ENCODE peak calls at places on chromosomes 1 and 21, in five cellular contexts. One of them, this sample, is unnamed.

GRCh38 chr1:42266253-42267135 is 68.5 kb downstream of the FOXJ3 start:
- DNase-seq in HepG2: no peak
- DNase-seq in K562: no peak
- DNase-seq in GM12878: no peak
- DNase-seq in GM12891: no peak
- DNase-seq in this sample: no peak

GRCh38 chr1:25989860-25990650 is 7.8 kb downstream of the PAFAH2 start:
- DNase-seq in HepG2: no peak
- DNase-seq in K562: no peak
- DNase-seq in GM12878: no peak
- DNase-seq in GM12891: no peak
- DNase-seq in this sample: no peak

GRCh38 chr21:36928960-36929359 is 37.5 kb downstream of the HLCS start:
- DNase-seq in HepG2: no peak
- DNase-seq in K562: no peak
- DNase-seq in GM12878: no peak
- DNase-seq in GM12891: no peak
- DNase-seq in this sample: no peak

GRCh38 chr1:77051406-77051805 is 167.8 kb downstream of the PIGK start:
- DNase-seq in HepG2: no peak
- DNase-seq in K562: no peak
- DNase-seq in GM12878: no peak
- DNase-seq in GM12891: no peak
- DNase-seq in this sample: no peak

GRCh38 chr1:160204526-160205241 is 500 bp upstream of the PEA15 start:
- DNase-seq in HepG2: no peak
- DNase-seq in K562: no peak
- DNase-seq in GM12878: peak
- DNase-seq in GM12891: peak
- DNase-seq in this sample: peak

GRCh38 chr1:111906816-111907215 is 82.7 kb downstream of the KCND3 start:
- DNase-seq in HepG2: no peak
- DNase-seq in K562: no peak
- DNase-seq in GM12878: no peak
- DNase-seq in GM12891: no peak
- DNase-seq in this sample: no peak

GRCh38 chr1:116485071-116485735 is 85.6 kb downstream of the CD58 start:
- DNase-seq in HepG2: peak
- DNase-seq in K562: peak
- DNase-seq in GM12878: no peak
- DNase-seq in GM12891: peak
- DNase-seq in this sample: peak

GRCh38 chr1:3679799-3680453 is 27.6 kb downstream of the TP73 start:
- DNase-seq in HepG2: no peak
- DNase-seq in K562: no peak
- DNase-seq in GM12878: no peak
- DNase-seq in GM12891: no peak
- DNase-seq in this sample: no peak

GRCh38 chr1:239914827-239915231 is 176.9 kb upstream of the FMN2 start:
- DNase-seq in HepG2: no peak
- DNase-seq in K562: no peak
- DNase-seq in GM12878: no peak
- DNase-seq in GM12891: no peak
- DNase-seq in this sample: no peak

GRCh38 chr1:228082975-228083870 is 715 bp downstream of the ARF1 start:
- DNase-seq in HepG2: no peak
- DNase-seq in K562: peak
- DNase-seq in GM12878: no peak
- DNase-seq in GM12891: no peak
- DNase-seq in this sample: peak

GRCh38 chr1:219159946-219160645 is 13.6 kb upstream of the LYPLAL1 start:
- DNase-seq in HepG2: no peak
- DNase-seq in K562: no peak
- DNase-seq in GM12878: no peak
- DNase-seq in GM12891: no peak
- DNase-seq in this sample: no peak

GRCh38 chr1:111720977-111721670 is 18.1 kb downstream of the INKA2 start:
- DNase-seq in HepG2: no peak
- DNase-seq in K562: no peak
- DNase-seq in GM12878: no peak
- DNase-seq in GM12891: no peak
- DNase-seq in this sample: no peak

GRCh38 chr1:198157847-198158765 is 1.3 kb downstream of the NEK7 start:
- DNase-seq in HepG2: no peak
- DNase-seq in K562: no peak
- DNase-seq in GM12878: no peak
- DNase-seq in GM12891: no peak
- DNase-seq in this sample: no peak

GRCh38 chr21:41631564-41632461 is 123.9 kb upstream of the TMPRSS2 start:
- DNase-seq in HepG2: no peak
- DNase-seq in K562: no peak
- DNase-seq in GM12878: no peak
- DNase-seq in GM12891: no peak
- DNase-seq in this sample: no peak

GRCh38 chr1:165903672-165904071 is 76.3 kb downstream of the UCK2 start:
- DNase-seq in HepG2: no peak
- DNase-seq in K562: no peak
- DNase-seq in GM12878: no peak
- DNase-seq in GM12891: no peak
- DNase-seq in this sample: no peak

GRCh38 chr1:26168410-26169167 is at the start of gene C1orf232:
- DNase-seq in HepG2: no peak
- DNase-seq in K562: peak
- DNase-seq in GM12878: no peak
- DNase-seq in GM12891: no peak
- DNase-seq in this sample: no peak

GRCh38 chr1:98870959-98871903 is 133.4 kb downstream of the PLPPR5 start:
- DNase-seq in HepG2: no peak
- DNase-seq in K562: no peak
- DNase-seq in GM12878: peak
- DNase-seq in GM12891: peak
- DNase-seq in this sample: no peak

GRCh38 chr1:155646307-155646706 is 36.3 kb downstream of the MSTO1 start:
- DNase-seq in HepG2: no peak
- DNase-seq in K562: no peak
- DNase-seq in GM12878: no peak
- DNase-seq in GM12891: no peak
- DNase-seq in this sample: no peak

GRCh38 chr21:35256468-35256988 is 207.4 kb upstream of the RUNX1 start:
- DNase-seq in HepG2: peak
- DNase-seq in K562: no peak
- DNase-seq in GM12878: no peak
- DNase-seq in GM12891: no peak
- DNase-seq in this sample: no peak

GRCh38 chr1:54608561-54609230 is 14.6 kb downstream of the FAM151A start:
- DNase-seq in HepG2: no peak
- DNase-seq in K562: no peak
- DNase-seq in GM12878: no peak
- DNase-seq in GM12891: no peak
- DNase-seq in this sample: no peak

GRCh38 chr1:193614817-193615216 is 428.4 kb upstream of the B3GALT2 start:
- DNase-seq in HepG2: no peak
- DNase-seq in K562: no peak
- DNase-seq in GM12878: peak
- DNase-seq in GM12891: no peak
- DNase-seq in this sample: no peak

GRCh38 chr1:230822092-230822581 is 46.2 kb downstream of the C1orf198 start:
- DNase-seq in HepG2: no peak
- DNase-seq in K562: no peak
- DNase-seq in GM12878: no peak
- DNase-seq in GM12891: no peak
- DNase-seq in this sample: no peak

GRCh38 chr1:235650341-235651169 is 971 bp upstream of the GNG4 start:
- DNase-seq in HepG2: peak
- DNase-seq in K562: no peak
- DNase-seq in GM12878: no peak
- DNase-seq in GM12891: no peak
- DNase-seq in this sample: peak

GRCh38 chr1:40306296-40306695 is 10.8 kb downstream of the COL9A2 start:
- DNase-seq in HepG2: no peak
- DNase-seq in K562: no peak
- DNase-seq in GM12878: no peak
- DNase-seq in GM12891: no peak
- DNase-seq in this sample: no peak

GRCh38 chr1:207937204-207937603 is 26.3 kb upstream of the CD34 start:
- DNase-seq in HepG2: no peak
- DNase-seq in K562: no peak
- DNase-seq in GM12878: no peak
- DNase-seq in GM12891: no peak
- DNase-seq in this sample: no peak

GRCh38 chr1:97138515-97139032 is 417.0 kb downstream of the PTBP2 start:
- DNase-seq in HepG2: no peak
- DNase-seq in K562: no peak
- DNase-seq in GM12878: no peak
- DNase-seq in GM12891: no peak
- DNase-seq in this sample: no peak

DNA sequence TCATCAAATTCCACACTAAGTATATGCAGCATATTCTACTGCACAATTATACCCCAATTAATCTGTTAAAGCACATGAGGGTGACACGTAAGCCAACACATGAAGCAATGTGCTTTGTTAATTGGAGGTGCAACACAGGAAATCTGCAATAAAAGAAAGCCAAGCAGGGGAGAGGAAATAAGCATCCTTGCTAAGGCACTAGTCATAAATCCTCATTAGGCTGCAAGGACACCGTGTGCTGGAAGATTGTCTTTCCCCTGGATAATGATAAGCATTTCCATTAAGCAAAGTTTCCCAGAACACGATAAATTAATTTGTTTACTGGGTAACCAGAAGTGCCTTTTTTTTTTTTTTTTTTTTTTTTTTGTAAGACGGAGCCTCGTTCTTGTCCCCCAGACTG is 113.4 kb upstream of the KRTAP19-8 start:
- DNase-seq in HepG2: no peak
- DNase-seq in K562: no peak
- DNase-seq in GM12878: no peak
- DNase-seq in GM12891: no peak
- DNase-seq in this sample: no peak
- TF ChIP-seq POLR2AphosphoS5 in HepG2: no peak
- TF ChIP-seq POLR2AphosphoS5 in K562: no peak
- TF ChIP-seq POLR2AphosphoS5 in GM12878: no peak
- TF ChIP-seq POLR2AphosphoS5 in GM12891: no peak
- TF ChIP-seq POLR2AphosphoS5 in this sample: no peak

GRCh38 chr1:11856698-11857097 is 2.0 kb downstream of the NPPB start:
- DNase-seq in HepG2: no peak
- DNase-seq in K562: no peak
- DNase-seq in GM12878: no peak
- DNase-seq in GM12891: no peak
- DNase-seq in this sample: no peak
- TF ChIP-seq TAF1 in HepG2: no peak
- TF ChIP-seq TAF1 in K562: no peak
- TF ChIP-seq TAF1 in GM12878: no peak
- TF ChIP-seq TAF1 in GM12891: no peak
- TF ChIP-seq TAF1 in this sample: no peak

DNA sequence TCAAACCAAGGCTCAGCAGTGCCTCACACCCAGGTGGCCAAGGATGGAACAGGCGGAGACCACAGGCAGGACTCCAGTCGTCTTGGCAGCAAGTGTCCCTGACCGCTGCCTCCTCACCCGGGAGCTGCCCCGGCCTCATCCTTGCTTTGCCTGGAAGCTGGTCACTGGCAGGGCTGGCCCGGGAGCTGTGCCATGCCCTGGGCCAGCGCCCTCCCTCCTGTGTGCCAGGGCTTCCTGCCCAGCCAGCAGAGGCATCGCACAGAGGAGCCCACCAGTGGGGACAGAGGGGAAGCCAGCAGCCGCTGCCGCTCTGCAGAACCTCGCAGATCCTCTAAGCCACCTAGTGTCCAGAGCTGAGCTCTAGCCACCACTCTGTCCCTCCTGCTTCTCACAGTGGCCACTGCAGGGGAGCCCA is 7.8 kb downstream of the CASZ1 start:
- DNase-seq in HepG2: peak
- DNase-seq in K562: no peak
- DNase-seq in GM12878: no peak
- DNase-seq in GM12891: no peak
- DNase-seq in this sample: no peak
- TF ChIP-seq POLR2AphosphoS5 in HepG2: no peak
- TF ChIP-seq POLR2AphosphoS5 in K562: no peak
- TF ChIP-seq POLR2AphosphoS5 in GM12878: no peak
- TF ChIP-seq POLR2AphosphoS5 in GM12891: no peak
- TF ChIP-seq POLR2AphosphoS5 in this sample: no peak

GRCh38 chr21:46152939-46153258 is 2.5 kb downstream of the FTCD start:
- DNase-seq in HepG2: no peak
- DNase-seq in K562: no peak
- DNase-seq in GM12878: no peak
- DNase-seq in GM12891: no peak
- DNase-seq in this sample: no peak
- TF ChIP-seq TAF1 in HepG2: no peak
- TF ChIP-seq TAF1 in K562: no peak
- TF ChIP-seq TAF1 in GM12878: no peak
- TF ChIP-seq TAF1 in GM12891: no peak
- TF ChIP-seq TAF1 in this sample: no peak

GRCh38 chr1:58317694-58318093 is 228.8 kb downstream of the OMA1 start:
- DNase-seq in HepG2: no peak
- DNase-seq in K562: no peak
- DNase-seq in GM12878: no peak
- DNase-seq in GM12891: no peak
- DNase-seq in this sample: no peak
- TF ChIP-seq POLR2AphosphoS5 in HepG2: no peak
- TF ChIP-seq POLR2AphosphoS5 in K562: no peak
- TF ChIP-seq POLR2AphosphoS5 in GM12878: no peak
- TF ChIP-seq POLR2AphosphoS5 in GM12891: no peak
- TF ChIP-seq POLR2AphosphoS5 in this sample: no peak

GRCh38 chr1:33736496-33736895 is 127.4 kb upstream of the HMGB4 start:
- DNase-seq in HepG2: no peak
- DNase-seq in K562: no peak
- DNase-seq in GM12878: no peak
- DNase-seq in GM12891: no peak
- DNase-seq in this sample: no peak

GRCh38 chr1:33740040-33740745 is 123.7 kb upstream of the HMGB4 start:
- DNase-seq in HepG2: no peak
- DNase-seq in K562: no peak
- DNase-seq in GM12878: no peak
- DNase-seq in GM12891: no peak
- DNase-seq in this sample: no peak

GRCh38 chr1:33738536-33738935 is 125.3 kb upstream of the HMGB4 start:
- DNase-seq in HepG2: no peak
- DNase-seq in K562: no peak
- DNase-seq in GM12878: no peak
- DNase-seq in GM12891: no peak
- DNase-seq in this sample: no peak

GRCh38 chr1:33738976-33739375 is 124.9 kb upstream of the HMGB4 start:
- DNase-seq in HepG2: no peak
- DNase-seq in K562: no peak
- DNase-seq in GM12878: no peak
- DNase-seq in GM12891: no peak
- DNase-seq in this sample: no peak

DNA sequence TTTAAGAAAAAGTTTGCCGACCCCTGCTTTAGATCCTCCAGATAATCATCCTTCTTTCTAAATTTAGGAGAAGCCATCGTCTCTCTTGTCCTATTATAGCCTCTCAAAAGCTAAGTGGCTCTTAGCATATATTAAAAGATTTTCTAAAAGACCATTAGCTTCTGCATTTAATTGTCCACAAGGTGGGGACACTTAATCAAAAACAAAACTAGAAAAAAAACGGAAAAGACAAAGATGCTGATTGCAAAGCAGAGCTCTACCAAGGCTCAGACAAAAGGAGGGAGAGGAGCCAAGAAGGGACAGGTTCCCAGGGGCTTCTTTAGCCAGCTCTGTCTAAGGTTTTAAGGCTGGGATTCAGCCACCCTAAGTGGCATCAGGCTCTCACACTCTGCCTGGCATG is 128.3 kb upstream of the HMGB4 start:
- DNase-seq in HepG2: no peak
- DNase-seq in K562: no peak
- DNase-seq in GM12878: no peak
- DNase-seq in GM12891: no peak
- DNase-seq in this sample: no peak
- TF ChIP-seq TAF1 in HepG2: no peak
- TF ChIP-seq TAF1 in K562: no peak
- TF ChIP-seq TAF1 in GM12878: no peak
- TF ChIP-seq TAF1 in GM12891: no peak
- TF ChIP-seq TAF1 in this sample: no peak